ENCODE peak calls at places on chromosome 4, in nine cellular contexts. One of them, this sample, is unnamed.

GRCh38 chr4:90922174-90922573 is 795.0 kb downstream of the CCSER1 start:
- DNase-seq in upper lobe of right lung: no peak
- DNase-seq in psoas muscle: no peak
- DNase-seq in fibroblast of pulmonary artery: no peak
- DNase-seq in fibroblast of lung: no peak
- DNase-seq in WERI-Rb-1: no peak
- DNase-seq in hepatocyte: no peak
- DNase-seq in mammary epithelial cell: no peak
- DNase-seq in epithelial cell of esophagus: no peak
- DNase-seq in this sample: no peak

GRCh38 chr4:184329235-184330007 is 111.7 kb upstream of the ENPP6 start:
- DNase-seq in upper lobe of right lung: no peak
- DNase-seq in psoas muscle: no peak
- DNase-seq in fibroblast of pulmonary artery: peak
- DNase-seq in fibroblast of lung: no peak
- DNase-seq in WERI-Rb-1: no peak
- DNase-seq in hepatocyte: no peak
- DNase-seq in mammary epithelial cell: no peak
- DNase-seq in epithelial cell of esophagus: peak
- DNase-seq in this sample: no peak

GRCh38 chr4:182818926-182819730 is 98.1 kb downstream of the DCTD start:
- DNase-seq in upper lobe of right lung: no peak
- DNase-seq in psoas muscle: no peak
- DNase-seq in fibroblast of pulmonary artery: no peak
- DNase-seq in fibroblast of lung: no peak
- DNase-seq in WERI-Rb-1: no peak
- DNase-seq in hepatocyte: no peak
- DNase-seq in mammary epithelial cell: no peak
- DNase-seq in epithelial cell of esophagus: no peak
- DNase-seq in this sample: no peak

GRCh38 chr4:81052119-81053068 is 21.9 kb downstream of the BMP3 start:
- DNase-seq in upper lobe of right lung: peak
- DNase-seq in psoas muscle: peak
- DNase-seq in fibroblast of pulmonary artery: peak
- DNase-seq in fibroblast of lung: peak
- DNase-seq in WERI-Rb-1: peak
- DNase-seq in hepatocyte: peak
- DNase-seq in mammary epithelial cell: peak
- DNase-seq in epithelial cell of esophagus: peak
- DNase-seq in this sample: peak

GRCh38 chr4:166763018-166763417 is 471.3 kb downstream of the SPOCK3 start:
- DNase-seq in upper lobe of right lung: no peak
- DNase-seq in psoas muscle: no peak
- DNase-seq in fibroblast of pulmonary artery: no peak
- DNase-seq in fibroblast of lung: no peak
- DNase-seq in WERI-Rb-1: no peak
- DNase-seq in hepatocyte: no peak
- DNase-seq in mammary epithelial cell: no peak
- DNase-seq in epithelial cell of esophagus: no peak
- DNase-seq in this sample: no peak

GRCh38 chr4:42819863-42820514 is 72.5 kb upstream of the GRXCR1 start:
- DNase-seq in upper lobe of right lung: no peak
- DNase-seq in psoas muscle: no peak
- DNase-seq in fibroblast of pulmonary artery: no peak
- DNase-seq in fibroblast of lung: no peak
- DNase-seq in WERI-Rb-1: no peak
- DNase-seq in hepatocyte: no peak
- DNase-seq in mammary epithelial cell: no peak
- DNase-seq in epithelial cell of esophagus: no peak
- DNase-seq in this sample: no peak

GRCh38 chr4:3873446-3874415 is 107.5 kb downstream of the ADRA2C start:
- DNase-seq in upper lobe of right lung: peak
- DNase-seq in psoas muscle: peak
- DNase-seq in fibroblast of pulmonary artery: no peak
- DNase-seq in fibroblast of lung: no peak
- DNase-seq in WERI-Rb-1: peak
- DNase-seq in hepatocyte: no peak
- DNase-seq in mammary epithelial cell: no peak
- DNase-seq in epithelial cell of esophagus: no peak
- DNase-seq in this sample: no peak

GRCh38 chr4:40182041-40182440 is 14.8 kb upstream of the RHOH start:
- DNase-seq in upper lobe of right lung: no peak
- DNase-seq in psoas muscle: no peak
- DNase-seq in fibroblast of pulmonary artery: no peak
- DNase-seq in fibroblast of lung: no peak
- DNase-seq in WERI-Rb-1: no peak
- DNase-seq in hepatocyte: no peak
- DNase-seq in mammary epithelial cell: no peak
- DNase-seq in epithelial cell of esophagus: no peak
- DNase-seq in this sample: no peak

GRCh38 chr4:48699470-48699869 is 80.6 kb downstream of the FRYL start:
- DNase-seq in upper lobe of right lung: no peak
- DNase-seq in psoas muscle: no peak
- DNase-seq in fibroblast of pulmonary artery: no peak
- DNase-seq in fibroblast of lung: no peak
- DNase-seq in WERI-Rb-1: no peak
- DNase-seq in hepatocyte: peak
- DNase-seq in mammary epithelial cell: peak
- DNase-seq in epithelial cell of esophagus: peak
- DNase-seq in this sample: peak

GRCh38 chr4:159685406-159686092 is 582.7 kb downstream of the RAPGEF2 start:
- DNase-seq in upper lobe of right lung: no peak
- DNase-seq in psoas muscle: no peak
- DNase-seq in fibroblast of pulmonary artery: no peak
- DNase-seq in fibroblast of lung: no peak
- DNase-seq in WERI-Rb-1: no peak
- DNase-seq in hepatocyte: no peak
- DNase-seq in mammary epithelial cell: no peak
- DNase-seq in epithelial cell of esophagus: no peak
- DNase-seq in this sample: no peak

GRCh38 chr4:184246426-184246825 is 28.8 kb upstream of the ENPP6 start:
- DNase-seq in upper lobe of right lung: no peak
- DNase-seq in psoas muscle: no peak
- DNase-seq in fibroblast of pulmonary artery: no peak
- DNase-seq in fibroblast of lung: no peak
- DNase-seq in WERI-Rb-1: no peak
- DNase-seq in hepatocyte: no peak
- DNase-seq in mammary epithelial cell: no peak
- DNase-seq in epithelial cell of esophagus: no peak
- DNase-seq in this sample: no peak

GRCh38 chr4:86449746-86450145 is 89.9 kb upstream of the MAPK10 start:
- DNase-seq in upper lobe of right lung: no peak
- DNase-seq in psoas muscle: no peak
- DNase-seq in fibroblast of pulmonary artery: no peak
- DNase-seq in fibroblast of lung: no peak
- DNase-seq in WERI-Rb-1: no peak
- DNase-seq in hepatocyte: no peak
- DNase-seq in mammary epithelial cell: no peak
- DNase-seq in epithelial cell of esophagus: no peak
- DNase-seq in this sample: no peak

DNA sequence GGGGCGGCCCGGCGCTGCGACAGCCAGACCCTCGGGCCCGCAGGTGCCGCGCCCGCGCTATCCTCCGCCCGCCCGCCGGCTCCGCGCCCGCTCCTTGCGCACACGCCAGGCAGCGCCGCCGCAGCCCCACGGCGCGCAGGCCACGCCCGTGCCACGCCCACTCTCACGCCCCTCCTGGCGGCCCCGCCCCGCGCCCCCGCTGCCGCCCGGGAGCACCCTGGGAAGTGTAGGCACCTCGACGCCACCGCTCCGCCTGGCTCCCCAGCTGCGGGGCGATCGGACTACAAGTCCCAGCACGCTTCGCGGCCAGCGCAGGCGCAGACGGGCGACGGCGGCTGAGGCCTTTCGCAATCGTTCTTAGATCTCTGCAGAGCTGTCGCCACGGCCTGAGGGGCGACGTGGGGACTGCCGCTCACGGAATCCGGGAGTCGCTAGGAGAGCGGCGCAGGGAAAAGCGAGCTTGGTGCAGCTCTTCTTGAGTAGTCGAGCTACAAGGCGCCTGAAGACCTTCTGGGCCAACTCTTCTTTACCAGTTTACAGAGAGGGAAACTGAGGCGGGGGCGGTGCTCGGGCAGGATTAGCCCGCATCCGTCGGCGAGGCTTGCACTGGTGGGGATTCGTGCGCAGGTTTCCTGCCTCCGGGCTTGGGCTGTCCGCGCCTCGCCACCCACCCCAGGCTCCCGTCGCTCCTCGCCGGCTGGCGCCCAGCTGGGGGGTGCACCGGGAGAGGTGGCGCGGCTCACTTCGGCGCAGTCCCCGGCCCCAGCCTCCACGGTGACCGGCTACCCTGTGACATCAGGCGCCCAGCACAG is at the start of gene ABLIM2:
- DNase-seq in upper lobe of right lung: peak
- DNase-seq in psoas muscle: peak
- DNase-seq in fibroblast of pulmonary artery: peak
- DNase-seq in fibroblast of lung: peak
- DNase-seq in WERI-Rb-1: peak
- DNase-seq in hepatocyte: peak
- DNase-seq in mammary epithelial cell: peak
- DNase-seq in epithelial cell of esophagus: peak
- DNase-seq in this sample: peak
- TF ChIP-seq CTCF in upper lobe of right lung: no peak
- TF ChIP-seq CTCF in psoas muscle: no peak
- TF ChIP-seq CTCF in fibroblast of pulmonary artery: no peak
- TF ChIP-seq CTCF in fibroblast of lung: no peak
- TF ChIP-seq CTCF in WERI-Rb-1: no peak
- TF ChIP-seq CTCF in hepatocyte: no peak
- TF ChIP-seq CTCF in mammary epithelial cell: no peak
- TF ChIP-seq CTCF in epithelial cell of esophagus: no peak
- TF ChIP-seq CTCF in this sample: no peak

DNA sequence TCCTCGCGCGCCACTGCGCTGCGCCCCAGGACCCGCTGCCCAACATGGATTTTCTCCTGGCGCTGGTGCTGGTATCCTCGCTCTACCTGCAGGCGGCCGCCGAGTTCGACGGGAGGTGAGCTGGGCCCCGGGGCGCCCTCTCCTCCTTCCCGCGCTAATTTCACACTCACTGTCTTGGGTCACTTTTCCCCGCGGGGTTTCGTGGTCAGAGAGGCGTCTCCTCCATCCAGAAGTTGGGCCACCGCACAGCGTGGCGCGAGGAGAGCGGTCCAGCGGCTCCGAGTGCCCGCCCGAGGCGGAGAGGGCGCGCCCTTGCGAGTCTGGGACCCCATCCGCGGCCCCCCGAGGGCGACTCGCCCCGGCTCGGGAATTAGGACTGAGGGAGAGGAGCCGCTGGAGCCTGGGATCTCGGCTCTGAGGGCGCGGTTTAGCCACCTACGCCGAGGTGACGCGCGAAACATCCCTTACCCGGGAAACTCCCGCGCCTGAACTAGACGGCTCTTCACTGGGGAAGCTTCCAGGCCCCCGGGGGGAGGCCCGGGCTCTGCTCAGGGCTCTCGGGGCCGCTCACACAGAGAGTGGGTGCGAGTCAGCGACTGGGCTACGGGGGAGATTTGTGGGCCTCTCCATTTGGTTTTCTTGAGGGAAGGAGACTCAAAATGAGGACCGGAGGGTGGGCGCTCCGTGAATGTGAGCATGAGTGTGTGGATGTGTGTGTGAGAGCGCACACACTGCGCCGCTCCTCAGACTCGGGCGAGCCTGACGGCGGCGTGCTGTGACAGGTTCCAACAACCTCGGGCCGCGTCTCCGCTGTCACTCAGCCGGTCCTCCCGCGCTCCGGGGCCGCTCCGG is 564 bp downstream of the NPNT start:
- DNase-seq in upper lobe of right lung: peak
- DNase-seq in psoas muscle: peak
- DNase-seq in fibroblast of pulmonary artery: no peak
- DNase-seq in fibroblast of lung: no peak
- DNase-seq in WERI-Rb-1: peak
- DNase-seq in hepatocyte: peak
- DNase-seq in mammary epithelial cell: peak
- DNase-seq in epithelial cell of esophagus: peak
- DNase-seq in this sample: no peak
- TF ChIP-seq CTCF in upper lobe of right lung: peak
- TF ChIP-seq CTCF in psoas muscle: no peak
- TF ChIP-seq CTCF in fibroblast of pulmonary artery: no peak
- TF ChIP-seq CTCF in fibroblast of lung: no peak
- TF ChIP-seq CTCF in WERI-Rb-1: no peak
- TF ChIP-seq CTCF in hepatocyte: peak
- TF ChIP-seq CTCF in mammary epithelial cell: no peak
- TF ChIP-seq CTCF in epithelial cell of esophagus: peak
- TF ChIP-seq CTCF in this sample: no peak

DNA sequence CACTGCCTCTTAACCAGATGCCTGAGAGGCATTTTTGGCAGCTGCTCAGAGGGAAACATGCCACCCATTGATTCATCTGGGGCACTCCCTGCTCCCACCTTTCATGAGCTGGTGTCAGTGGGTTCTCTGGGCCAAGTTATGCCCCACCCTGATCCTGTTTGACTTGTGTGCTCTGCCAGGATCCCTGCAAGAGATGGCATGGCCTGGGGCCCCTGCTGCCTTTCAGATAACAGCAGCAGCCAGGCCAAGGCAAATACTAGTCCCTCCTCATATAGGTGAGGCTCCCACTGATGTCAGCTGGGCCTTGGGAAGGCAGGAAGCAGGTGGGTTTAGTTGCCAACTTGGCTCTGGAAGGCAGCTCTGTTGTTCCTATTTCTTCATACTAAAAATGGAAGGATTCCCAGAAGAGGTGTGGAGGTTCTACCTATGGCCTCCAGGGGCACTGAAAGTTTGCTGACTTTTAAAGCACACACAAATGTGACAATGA is 192.9 kb upstream of the RBPJ start:
- DNase-seq in upper lobe of right lung: no peak
- DNase-seq in psoas muscle: no peak
- DNase-seq in fibroblast of pulmonary artery: no peak
- DNase-seq in fibroblast of lung: no peak
- DNase-seq in WERI-Rb-1: no peak
- DNase-seq in hepatocyte: no peak
- DNase-seq in mammary epithelial cell: peak
- DNase-seq in epithelial cell of esophagus: peak
- DNase-seq in this sample: peak
- TF ChIP-seq CTCF in upper lobe of right lung: no peak
- TF ChIP-seq CTCF in psoas muscle: no peak
- TF ChIP-seq CTCF in fibroblast of pulmonary artery: no peak
- TF ChIP-seq CTCF in fibroblast of lung: no peak
- TF ChIP-seq CTCF in WERI-Rb-1: no peak
- TF ChIP-seq CTCF in hepatocyte: no peak
- TF ChIP-seq CTCF in mammary epithelial cell: peak
- TF ChIP-seq CTCF in epithelial cell of esophagus: peak
- TF ChIP-seq CTCF in this sample: no peak

DNA sequence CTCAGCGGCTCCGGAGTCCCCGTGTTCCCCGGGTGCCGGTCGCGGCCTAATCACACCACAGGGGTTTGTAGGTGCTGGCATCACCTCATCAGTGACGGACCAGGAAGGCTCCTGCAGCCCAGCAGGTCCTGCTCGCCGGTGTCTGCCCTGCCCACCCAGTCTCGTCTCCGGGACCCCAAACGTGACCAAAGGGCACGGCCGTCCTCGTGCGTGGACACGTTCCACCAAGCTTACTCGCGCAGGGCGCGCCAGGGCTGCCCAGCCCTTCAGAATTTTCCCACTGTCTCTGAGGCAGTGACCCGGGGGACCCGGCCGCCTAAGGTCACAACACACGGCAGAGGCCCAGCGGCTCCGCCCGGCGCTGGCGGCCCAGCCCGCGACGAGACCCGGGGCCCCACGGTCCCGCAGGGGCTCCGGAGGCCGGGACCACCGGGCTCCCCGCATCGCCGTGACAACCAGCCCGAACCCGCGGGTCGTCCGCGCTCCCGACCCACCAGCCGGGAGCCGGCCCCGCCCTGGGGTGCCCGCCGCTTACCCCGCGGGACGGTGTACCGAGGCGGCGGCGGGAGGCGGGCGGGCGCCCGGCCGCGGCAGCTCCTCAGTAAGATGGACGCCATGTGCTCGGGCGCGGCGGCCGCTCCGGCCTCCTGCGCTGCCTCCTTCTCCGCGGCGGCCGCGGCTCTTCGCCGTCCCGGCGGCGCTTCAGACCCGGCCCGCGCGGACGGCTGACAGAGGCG is 454 bp downstream of the LETM1 start:
- DNase-seq in upper lobe of right lung: peak
- DNase-seq in psoas muscle: peak
- DNase-seq in fibroblast of pulmonary artery: no peak
- DNase-seq in fibroblast of lung: no peak
- DNase-seq in WERI-Rb-1: peak
- DNase-seq in hepatocyte: peak
- DNase-seq in mammary epithelial cell: no peak
- DNase-seq in epithelial cell of esophagus: peak
- DNase-seq in this sample: no peak
- TF ChIP-seq CTCF in upper lobe of right lung: no peak
- TF ChIP-seq CTCF in psoas muscle: no peak
- TF ChIP-seq CTCF in fibroblast of pulmonary artery: no peak
- TF ChIP-seq CTCF in fibroblast of lung: no peak
- TF ChIP-seq CTCF in WERI-Rb-1: no peak
- TF ChIP-seq CTCF in hepatocyte: no peak
- TF ChIP-seq CTCF in mammary epithelial cell: no peak
- TF ChIP-seq CTCF in epithelial cell of esophagus: no peak
- TF ChIP-seq CTCF in this sample: no peak

This sample was measured in MCF 10A.